ENCODE peak calls at places on chromosomes 12 and 14, in four cellular contexts. O is OCI-LY7, J is neuronal stem cell, N is heart left ventricle. P is an unnamed sample.

GRCh38 chr14:51095854-51096823 is 1.2 kb upstream of the TRIM9 start:
- DNase-seq in J (peak; percentile 8), N (no peak), O (no peak), P (peak; percentile 60)

GRCh38 chr12:51056242-51056641 is 8.1 kb downstream of the LETMD1 start:
- DNase-seq in O (no peak), J (no peak), N (no peak), P (no peak)

GRCh38 chr12:52182898-52183543 is 8.8 kb downstream of the KRT80 start:
- DNase-seq in J (no peak), O (no peak), N (peak; percentile 33), P (peak; percentile 28)

GRCh38 chr12:119693511-119693910 is 25.6 kb downstream of the PRKAB1 start:
- DNase-seq in J (no peak), O (no peak), N (no peak), P (no peak)

GRCh38 chr12:27180862-27181261 is 63.2 kb upstream of the STK38L start:
- DNase-seq in J (no peak), N (no peak), O (no peak), P (no peak)

GRCh38 chr12:54357802-54358619 is 6.3 kb downstream of the GPR84 start:
- DNase-seq in J (no peak), O (peak; percentile 64), N (no peak), P (no peak)

GRCh38 chr14:31090872-31091764 is 64.9 kb upstream of the STRN3 start:
- DNase-seq in N (no peak), O (no peak), J (no peak), P (no peak)

GRCh38 chr12:46944771-46945170 is 119.0 kb upstream of the SLC38A4 start:
- DNase-seq in N (no peak), O (no peak), J (no peak), P (no peak)

GRCh38 chr12:64057706-64058105 is 164.4 kb downstream of the KICS2 start:
- DNase-seq in O (no peak), J (no peak), N (no peak), P (no peak)

GRCh38 chr14:77682158-77682553 is 25.7 kb downstream of the ALKBH1 start:
- DNase-seq in J (no peak), N (no peak), O (no peak), P (no peak)

GRCh38 chr14:76653875-76654572 is 107.2 kb upstream of the VASH1 start:
- DNase-seq in O (no peak), N (no peak), J (no peak), P (no peak)

GRCh38 chr14:76862546-76863282 is 36.5 kb downstream of the LRRC74A start:
- DNase-seq in J (no peak), O (no peak), N (no peak), P (no peak)

GRCh38 chr12:69694123-69694522 is 5.0 kb downstream of the BEST3 start:
- DNase-seq in J (no peak), N (no peak), O (no peak), P (no peak)

GRCh38 chr12:68405292-68405900 is 73.2 kb upstream of the MDM1 start:
- DNase-seq in O (no peak), N (no peak), J (no peak), P (no peak)

GRCh38 chr14:103556976-103557758 is 5.3 kb downstream of the BAG5 start:
- DNase-seq in O (no peak), J (no peak), N (no peak), P (no peak)

GRCh38 chr14:63598821-63599220 is 42.9 kb downstream of the WDR89 start:
- DNase-seq in J (no peak), O (no peak), N (no peak), P (no peak)

GRCh38 chr12:130043685-130044421 is 118.4 kb upstream of the FZD10 start:
- DNase-seq in J (no peak), O (no peak), N (no peak), P (no peak)

GRCh38 chr12:19938031-19938430 is 430.3 kb upstream of the PDE3A start:
- DNase-seq in N (no peak), J (no peak), O (no peak), P (no peak)

GRCh38 chr12:3117144-3117581 is 40.0 kb downstream of the TSPAN9 start:
- DNase-seq in N (no peak), O (no peak), J (no peak), P (no peak)

GRCh38 chr12:8648598-8649205 is 13.9 kb downstream of the MFAP5 start:
- DNase-seq in J (no peak), N (no peak), O (peak; percentile 63), P (no peak)

GRCh38 chr12:11771356-11771755 is 121.9 kb downstream of the ETV6 start:
- DNase-seq in O (no peak), N (no peak), J (no peak), P (no peak)

GRCh38 chr12:57724003-57724935 is 14.3 kb downstream of the AGAP2 start:
- DNase-seq in N (no peak), J (no peak), O (no peak), P (no peak)

GRCh38 chr12:107277850-107278249 is 184.5 kb upstream of the CRY1 start:
- DNase-seq in J (no peak), O (no peak), N (no peak), P (no peak)

GRCh38 chr12:50065726-50066310 is 8.4 kb downstream of the ASIC1 start:
- DNase-seq in J (no peak), N (no peak), O (no peak), P (no peak)

GRCh38 chr14:54135804-54136280 is 179.2 kb upstream of the BMP4 start:
- DNase-seq in N (no peak), J (no peak), O (no peak), P (no peak)

GRCh38 chr12:54251667-54252284 is 28.1 kb downstream of the CBX5 start:
- DNase-seq in N (no peak), J (no peak), O (peak; percentile 62), P (no peak)

GRCh38 chr12:89791286-89791685 is 82.6 kb upstream of the ATP2B1 start:
- DNase-seq in O (no peak), J (no peak), N (no peak), P (no peak)

GRCh38 chr12:94805749-94806148 is 155.4 kb upstream of the TMCC3 start:
- DNase-seq in O (peak; percentile 82), N (no peak), J (no peak), P (no peak)

GRCh38 chr12:116183741-116184141 is 93.8 kb downstream of the MED13L start:
- DNase-seq in J (no peak), N (no peak), O (no peak), P (no peak)

GRCh38 chr14:22887260-22887989 is 4.4 kb downstream of the REM2 start:
- DNase-seq in J (peak; percentile 76), O (peak; percentile 98), N (no peak), P (no peak)

GRCh38 chr14:24612186-24612585 is 2.7 kb upstream of the GZMH start:
- DNase-seq in N (no peak), J (no peak), O (no peak), P (no peak)

GRCh38 chr12:6772331-6772695 is at the start of gene LAG3:
- DNase-seq in O (no peak), N (no peak), J (no peak), P (no peak)

GRCh38 chr14:101903111-101903561 is 61.2 kb upstream of the DYNC1H1 start:
- DNase-seq in N (peak; percentile 83), J (no peak), O (no peak), P (no peak)

GRCh38 chr14:104135904-104136471 is 2.4 kb upstream of the KIF26A start:
- DNase-seq in N (peak; percentile 54), O (no peak), J (no peak), P (no peak)

GRCh38 chr14:51157012-51157411 is 62.1 kb upstream of the TRIM9 start:
- DNase-seq in J (no peak), O (peak; percentile 15), N (no peak), P (no peak)

GRCh38 chr12:67651380-67651695 is 2.8 kb downstream of the DYRK2 start:
- DNase-seq in N (no peak), J (no peak), O (peak; percentile 64), P (no peak)

GRCh38 chr12:122870163-122870842 is 25.6 kb downstream of the VPS37B start:
- DNase-seq in N (peak; percentile 30), J (no peak), O (no peak), P (no peak)

GRCh38 chr12:44503329-44503728 is 372.8 kb downstream of the NELL2 start:
- DNase-seq in J (no peak), O (no peak), N (no peak), P (no peak)

GRCh38 chr14:73786942-73787759 is 64.5 kb upstream of the PTGR2 start:
- DNase-seq in N (peak; percentile 91), O (peak; percentile 77), J (no peak), P (peak; percentile 96)

GRCh38 chr12:112126916-112127315 is 1.6 kb downstream of the TRAFD1 start:
- DNase-seq in N (no peak), J (no peak), O (no peak), P (no peak)
- H3K4me1 ChIP-seq in N (peaks cover 32% of the 10 kb centered on the region), J (peaks cover 3% of the 10 kb centered on the region), O (peaks cover 33% of the 10 kb centered on the region), P (peaks cover 78% of the 10 kb centered on the region)

GRCh38 chr14:100079606-100080005 is 14.4 kb downstream of the EVL start:
- DNase-seq in J (no peak), N (no peak), O (no peak), P (no peak)
- H3K4me3 ChIP-seq in J (no peak overlapping the region), N (peak overlapping the region; percentile 7), O (no peak overlapping the region), P (no peak overlapping the region)

DNA sequence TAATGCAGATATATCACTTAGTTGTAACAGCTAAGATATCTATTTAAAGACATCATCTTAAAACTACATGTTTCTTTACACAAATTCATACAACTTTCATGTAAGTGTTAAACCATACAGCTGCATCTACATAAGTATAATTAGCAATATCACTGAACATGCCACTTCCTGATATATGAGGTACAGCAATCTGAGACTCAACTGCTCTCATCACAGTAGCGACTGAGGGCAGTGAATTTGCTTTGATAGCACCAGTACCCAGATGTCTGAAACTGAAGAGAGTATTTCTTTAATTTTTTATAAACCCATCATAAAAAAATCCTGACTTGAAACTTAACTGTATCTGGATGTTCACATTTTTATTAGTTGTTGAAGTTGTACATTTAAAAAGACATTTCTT is 34.7 kb upstream of the NUAK1 start:
- DNase-seq in J (no peak), N (no peak), O (no peak), P (no peak)
- H3K27ac ChIP-seq in J (no peak overlapping the region), N (no peak overlapping the region), O (no peak overlapping the region), P (no peak overlapping the region)

GRCh38 chr14:52730708-52731111 is 744 bp downstream of the STYX start:
- DNase-seq in J (no peak), O (no peak), N (no peak), P (no peak)

GRCh38 chr14:52738409-52738808 is 8.4 kb downstream of the STYX start:
- DNase-seq in J (no peak), N (no peak), O (no peak), P (no peak)

GRCh38 chr14:52740751-52741150 is 10.8 kb downstream of the STYX start:
- DNase-seq in J (no peak), N (no peak), O (no peak), P (no peak)

GRCh38 chr14:52733824-52734223 is 3.9 kb downstream of the STYX start:
- DNase-seq in O (no peak), J (no peak), N (no peak), P (no peak)

DNA sequence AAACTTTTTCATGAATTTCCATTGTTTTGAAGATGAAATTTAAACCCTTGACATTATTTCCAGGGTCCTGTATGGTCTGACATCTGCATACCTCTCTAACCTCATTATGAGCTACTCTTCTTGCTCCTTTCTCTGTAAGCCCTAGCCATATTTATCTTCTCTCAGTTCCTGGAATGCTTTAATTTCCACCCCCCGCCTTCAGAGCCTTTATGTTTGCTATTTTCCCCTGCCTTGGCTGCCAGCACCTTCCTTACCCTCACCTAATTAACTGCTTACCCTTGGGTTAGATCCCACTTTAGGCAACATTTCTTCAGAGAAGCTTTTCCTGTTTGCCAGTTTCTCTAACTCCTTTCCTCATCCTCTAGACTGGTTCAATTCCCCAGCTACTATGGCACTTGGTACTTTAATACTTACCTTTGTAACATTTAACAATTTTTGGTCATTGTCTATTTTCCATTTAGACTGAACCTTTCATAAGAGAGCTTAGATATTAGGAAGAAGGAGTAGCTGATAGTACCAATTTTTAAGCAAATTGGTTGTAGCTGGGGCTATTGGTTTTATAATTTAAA is 6.0 kb downstream of the STYX start:
- DNase-seq in O (no peak), N (no peak), J (peak; percentile 27), P (no peak)
- H3K4me1 ChIP-seq in O (peaks cover 16% of the 10 kb centered on the region), N (peaks cover 6% of the 10 kb centered on the region), J (peaks cover 6% of the 10 kb centered on the region), P (peaks cover 5% of the 10 kb centered on the region)